ENCODE peak calls at places on chromosomes 16 and 17, in eight cellular contexts. D is upper lobe of right lung; P is nephron progenitor cell; S is Caco-2; Z is mucosa of descending colon; J is stimulated activated CD8-positive, alpha-beta memory T cell treated with anti-CD3 and anti-CD28 coated beads, Interleukin-7, amount 100 ng/mL, for 1 hour; T is hepatic stellate cell; B is GDM1. Y is an unnamed sample.

GRCh38 chr17:17035920-17036319 is 6.3 kb upstream of the MPRIP start:
- DNase-seq in D (no peak), P (no peak), S (no peak), Z (no peak), J (no peak), T (no peak), B (no peak), Y (no peak)

GRCh38 chr17:80984749-80985148 is 6.9 kb upstream of the CHMP6 start:
- DNase-seq in D (no peak), P (no peak), S (no peak), Z (no peak), J (no peak), T (peak; percentile 98), B (no peak), Y (peak; percentile 74)

GRCh38 chr16:24686678-24687077 is 42.8 kb upstream of the TNRC6A start:
- DNase-seq in D (no peak), P (no peak), S (no peak), Z (no peak), J (no peak), T (no peak), B (no peak), Y (peak; percentile 49)

GRCh38 chr17:35684046-35684802 is 47.2 kb upstream of the RASL10B start:
- DNase-seq in D (no peak), P (no peak), S (no peak), Z (no peak), J (no peak), T (no peak), B (no peak), Y (peak; percentile 52)

GRCh38 chr16:1772362-1772907 is at the start of gene EME2:
- DNase-seq in D (no peak), P (peak; percentile 37), S (no peak), Z (peak; percentile 77), J (no peak), T (peak; percentile 38), B (no peak), Y (peak; percentile 54)

GRCh38 chr16:595942-596735 is 6.3 kb downstream of the RAB40C start:
- DNase-seq in D (no peak), P (no peak), S (peak; percentile 30), Z (no peak), J (no peak), T (no peak), B (no peak), Y (no peak)

GRCh38 chr16:88908307-88908706 is 41.8 kb upstream of the PABPN1L start:
- DNase-seq in D (no peak), P (no peak), S (no peak), Z (no peak), J (no peak), T (no peak), B (no peak), Y (no peak)

GRCh38 chr16:5298202-5298601 is 200.6 kb upstream of the EEF2KMT start:
- DNase-seq in D (no peak), P (no peak), S (no peak), Z (no peak), J (no peak), T (no peak), B (no peak), Y (no peak)

GRCh38 chr17:50501906-50502642 is 6.2 kb upstream of the MYCBPAP start:
- DNase-seq in D (no peak), P (no peak), S (no peak), Z (peak; percentile 31), J (no peak), T (no peak), B (no peak), Y (no peak)

GRCh38 chr17:835263-835662 is 53.1 kb downstream of the MRM3 start:
- DNase-seq in D (no peak), P (no peak), S (no peak), Z (no peak), J (no peak), T (peak; percentile 72), B (no peak), Y (peak; percentile 46)

GRCh38 chr17:47967607-47968252 is 3.2 kb upstream of the CDK5RAP3 start:
- DNase-seq in D (no peak), P (no peak), S (peak; percentile 71), Z (no peak), J (no peak), T (peak; percentile 80), B (no peak), Y (no peak)

GRCh38 chr17:745406-745805 is 6.7 kb downstream of the GEMIN4 start:
- DNase-seq in D (no peak), P (no peak), S (no peak), Z (no peak), J (no peak), T (no peak), B (no peak), Y (no peak)

GRCh38 chr16:1082266-1082951 is 9.9 kb downstream of the SSTR5 start:
- DNase-seq in D (no peak), P (no peak), S (peak; percentile 63), Z (no peak), J (no peak), T (no peak), B (no peak), Y (no peak)

GRCh38 chr17:16120937-16121336 is 94.4 kb downstream of the NCOR1 start:
- DNase-seq in D (no peak), P (no peak), S (no peak), Z (no peak), J (no peak), T (no peak), B (no peak), Y (no peak)

GRCh38 chr17:50451943-50452626 is 16.6 kb downstream of the CHAD start:
- DNase-seq in D (no peak), P (no peak), S (no peak), Z (no peak), J (no peak), T (no peak), B (no peak), Y (no peak)

GRCh38 chr16:52078716-52079655 is 468.0 kb downstream of the TOX3 start:
- DNase-seq in D (no peak), P (no peak), S (no peak), Z (no peak), J (no peak), T (no peak), B (no peak), Y (no peak)

GRCh38 chr17:58541249-58541648 is 26.8 kb upstream of the MTMR4 start:
- DNase-seq in D (no peak), P (no peak), S (no peak), Z (no peak), J (no peak), T (no peak), B (peak; percentile 17), Y (peak; percentile 37)

GRCh38 chr16:57689772-57690558 is 4.6 kb upstream of the DRC7 start:
- DNase-seq in D (no peak), P (no peak), S (peak; percentile 46), Z (no peak), J (no peak), T (no peak), B (peak; percentile 94), Y (no peak)

GRCh38 chr17:38672788-38673713 is 1.7 kb downstream of the EPOP start:
- DNase-seq in D (no peak), P (no peak), S (no peak), Z (no peak), J (no peak), T (no peak), B (no peak), Y (peak; percentile 50)

GRCh38 chr16:23679986-23680336 is 1.3 kb downstream of the PLK1 start:
- DNase-seq in D (no peak), P (no peak), S (no peak), Z (no peak), J (no peak), T (no peak), B (no peak), Y (no peak)

GRCh38 chr17:82848022-82848592 is 8.3 kb upstream of the ZNF750 start:
- DNase-seq in D (peak; percentile 89), P (no peak), S (no peak), Z (peak; percentile 87), J (peak; percentile 17), T (no peak), B (no peak), Y (no peak)

GRCh38 chr17:30590086-30590485 is 112.9 kb downstream of the GOSR1 start:
- DNase-seq in D (no peak), P (no peak), S (no peak), Z (no peak), J (no peak), T (no peak), B (no peak), Y (no peak)

GRCh38 chr17:82872591-82873520 is 33.0 kb upstream of the ZNF750 start:
- DNase-seq in D (no peak), P (no peak), S (no peak), Z (peak; percentile 44), J (no peak), T (no peak), B (no peak), Y (no peak)

GRCh38 chr17:61366715-61367413 is 32.8 kb upstream of the TBX2 start:
- DNase-seq in D (no peak), P (no peak), S (no peak), Z (no peak), J (no peak), T (no peak), B (no peak), Y (no peak)

GRCh38 chr17:77778636-77779524 is 179.6 kb upstream of the TNRC6C start:
- DNase-seq in D (peak; percentile 79), P (no peak), S (no peak), Z (no peak), J (no peak), T (peak; percentile 63), B (no peak), Y (no peak)

GRCh38 chr16:72947379-72948237 is 100.3 kb downstream of the ZFHX3 start:
- DNase-seq in D (no peak), P (peak; percentile 65), S (peak; percentile 54), Z (no peak), J (no peak), T (peak; percentile 86), B (no peak), Y (peak; percentile 82)

GRCh38 chr17:14724770-14725169 is 423.9 kb downstream of the HS3ST3B1 start:
- DNase-seq in D (no peak), P (no peak), S (no peak), Z (no peak), J (no peak), T (no peak), B (no peak), Y (no peak)

GRCh38 chr17:30278032-30278431 is 13.7 kb downstream of the BLMH start:
- DNase-seq in D (no peak), P (no peak), S (peak; percentile 46), Z (no peak), J (no peak), T (no peak), B (peak; percentile 7), Y (peak; percentile 61)

GRCh38 chr17:30550512-30551273 is 73.5 kb downstream of the GOSR1 start:
- DNase-seq in D (no peak), P (no peak), S (no peak), Z (no peak), J (no peak), T (peak; percentile 31), B (no peak), Y (no peak)

GRCh38 chr17:19291646-19292376 is 54.6 kb downstream of the EPN2 start:
- DNase-seq in D (no peak), P (no peak), S (no peak), Z (no peak), J (no peak), T (no peak), B (no peak), Y (no peak)

GRCh38 chr17:78346605-78347250 is 13.1 kb downstream of the SOCS3 start:
- DNase-seq in D (no peak), P (no peak), S (no peak), Z (no peak), J (no peak), T (no peak), B (no peak), Y (no peak)

GRCh38 chr17:8004899-8005298 is 2.5 kb downstream of the GUCY2D start:
- DNase-seq in D (peak; percentile 59), P (no peak), S (no peak), Z (no peak), J (no peak), T (peak; percentile 80), B (no peak), Y (no peak)

GRCh38 chr16:73067671-73068545 is 20.0 kb upstream of the ZFHX3 start:
- DNase-seq in D (no peak), P (no peak), S (no peak), Z (no peak), J (no peak), T (no peak), B (no peak), Y (no peak)